ENCODE peak calls at places on chromosome 1, in nine cellular contexts. S is NCI-H1092 treated with DMSO at 0.1 percent for 48 hours, C is activated T-cell treated with anti-CD3 and anti-CD28 coated beads for 1 hour, N is hippocampal formation, W is astrocyte, E is RCC 7860, M is omental fat pad, U is RKO, K is kidney tubule cell. R is an unnamed sample.

GRCh38 chr1:203569490-203570318 is 56.9 kb upstream of the ATP2B4 start:
- DNase-seq in S (no peak), C (no peak), N (no peak), W (peak), E (peak), M (no peak), U (no peak), K (peak), R (no peak)

GRCh38 chr1:47175227-47175934 is 14.5 kb downstream of the PDZK1IP1 start:
- DNase-seq in S (peak), C (peak), N (peak), W (peak), E (peak), M (no peak), U (peak), K (peak), R (peak)

GRCh38 chr1:208235983-208236761 is 8.0 kb downstream of the PLXNA2 start:
- DNase-seq in S (no peak), C (no peak), N (no peak), W (peak), E (peak), M (no peak), U (no peak), K (peak), R (no peak)

GRCh38 chr1:224198572-224198971 is 15.5 kb downstream of the DEGS1 start:
- DNase-seq in S (no peak), C (no peak), N (no peak), W (no peak), E (no peak), M (no peak), U (no peak), K (no peak), R (no peak)

GRCh38 chr1:111476761-111477309 is 3.1 kb downstream of the C1orf162 start:
- DNase-seq in S (no peak), C (peak), N (no peak), W (no peak), E (no peak), M (no peak), U (no peak), K (no peak), R (no peak)

GRCh38 chr1:97340951-97341350 is 579.9 kb downstream of the DPYD start:
- DNase-seq in S (no peak), C (no peak), N (no peak), W (peak), E (peak), M (no peak), U (no peak), K (peak), R (no peak)

GRCh38 chr1:2137257-2138121 is 57.1 kb downstream of the FAAP20 start:
- DNase-seq in S (no peak), C (no peak), N (no peak), W (no peak), E (no peak), M (no peak), U (no peak), K (no peak), R (no peak)

GRCh38 chr1:20058531-20058930 is 11.5 kb upstream of the PLA2G5 start:
- DNase-seq in S (no peak), C (no peak), N (no peak), W (peak), E (no peak), M (no peak), U (peak), K (peak), R (no peak)

GRCh38 chr1:78232630-78233029 is 186.9 kb downstream of the GIPC2 start:
- DNase-seq in S (no peak), C (no peak), N (no peak), W (no peak), E (no peak), M (no peak), U (no peak), K (no peak), R (no peak)

GRCh38 chr1:5865774-5866173 is 126.5 kb downstream of the NPHP4 start:
- DNase-seq in S (no peak), C (no peak), N (no peak), W (no peak), E (no peak), M (no peak), U (no peak), K (no peak), R (no peak)

GRCh38 chr1:215517441-215517891 is 49.6 kb upstream of the KCTD3 start:
- DNase-seq in S (no peak), C (no peak), N (no peak), W (peak), E (no peak), M (no peak), U (no peak), K (no peak), R (peak)